ENCODE peak calls at places on chromosome 16, in four cellular contexts. I is activated B cell treated with CpG ODN at 0.5 μM for 24 hours, W is brain microvascular endothelial cell, E is Caco-2. B is an unnamed sample.

GRCh38 chr16:49465661-49466528 is 92.3 kb downstream of the C16orf78 start:
- DNase-seq in I (no peak), W (no peak), E (no peak), B (no peak)

GRCh38 chr16:4506450-4506849 is 30.3 kb downstream of the HMOX2 start:
- DNase-seq in I (peak; percentile 31), W (peak; percentile 67), E (peak; percentile 58), B (no peak)

GRCh38 chr16:17078950-17079631 is 391.7 kb downstream of the XYLT1 start:
- DNase-seq in I (no peak), W (no peak), E (no peak), B (no peak)

GRCh38 chr16:24272379-24272778 is 16.2 kb downstream of the CACNG3 start:
- DNase-seq in I (no peak), W (no peak), E (no peak), B (no peak)

GRCh38 chr16:29994613-29995329 is 646 bp downstream of the HIRIP3 start:
- DNase-seq in I (no peak), W (peak; percentile 30), E (no peak), B (no peak)

GRCh38 chr16:31202402-31203385 is at the start of gene PYCARD:
- DNase-seq in I (peak; percentile 61), W (no peak), E (no peak), B (no peak)

GRCh38 chr16:19578378-19578851 is 22.9 kb downstream of the VPS35L start:
- DNase-seq in I (no peak), W (no peak), E (no peak), B (no peak)

GRCh38 chr16:72938426-72939164 is 109.3 kb downstream of the ZFHX3 start:
- DNase-seq in I (no peak), W (peak; percentile 91), E (no peak), B (peak; percentile 52)

GRCh38 chr16:50631985-50632576 is 49.0 kb downstream of the SNX20 start:
- DNase-seq in I (no peak), W (no peak), E (no peak), B (no peak)
- TF ChIP-seq CTCF in I (no peak), W (no peak), E (no peak), B (no peak)

GRCh38 chr16:10969615-10970014 is 25.3 kb downstream of the CLEC16A start:
- DNase-seq in I (no peak), W (no peak), E (no peak), B (no peak)

GRCh38 chr16:10968509-10968908 is 24.1 kb downstream of the CLEC16A start:
- DNase-seq in I (no peak), W (no peak), E (no peak), B (no peak)

GRCh38 chr16:10967981-10968380 is 23.6 kb downstream of the CLEC16A start:
- DNase-seq in I (no peak), W (no peak), E (no peak), B (no peak)

GRCh38 chr16:10971560-10971961 is 27.2 kb downstream of the CLEC16A start:
- DNase-seq in I (no peak), W (peak; percentile 64), E (peak; percentile 53), B (no peak)

DNA sequence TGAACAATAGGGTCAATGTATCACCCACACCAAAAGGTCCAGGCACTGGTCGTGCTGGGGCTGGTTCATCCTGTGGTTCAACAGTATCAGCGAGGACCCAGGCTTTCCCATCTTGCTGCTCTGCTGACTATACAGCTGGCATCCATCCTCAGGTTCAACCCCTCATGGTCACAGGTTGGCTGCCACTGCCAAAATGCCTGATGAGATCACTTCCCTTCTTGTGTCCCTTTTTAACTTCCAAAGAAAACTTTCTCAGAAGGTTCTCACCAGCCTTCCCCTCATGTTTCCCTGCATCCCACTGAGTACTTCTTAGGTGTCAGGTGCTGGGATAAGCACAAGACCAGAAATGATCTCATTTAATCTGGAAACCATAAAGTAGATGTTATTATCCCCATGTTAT is 25.7 kb downstream of the CLEC16A start:
- DNase-seq in I (no peak), W (no peak), E (no peak), B (no peak)
- TF ChIP-seq CTCF in I (no peak), W (no peak), E (no peak), B (no peak)

GRCh38 chr16:56645311-56645710 is 6.4 kb upstream of the MT1B start:
- DNase-seq in I (no peak), W (no peak), E (no peak), B (no peak)

GRCh38 chr16:56641166-56641565 is 2.7 kb downstream of the MT1A start:
- DNase-seq in I (no peak), W (no peak), E (no peak), B (no peak)

GRCh38 chr16:56645838-56646237 is 5.8 kb upstream of the MT1B start:
- DNase-seq in I (no peak), W (no peak), E (no peak), B (no peak)

GRCh38 chr16:56643833-56644232 is 5.4 kb downstream of the MT1A start:
- DNase-seq in I (no peak), W (no peak), E (no peak), B (no peak)

DNA sequence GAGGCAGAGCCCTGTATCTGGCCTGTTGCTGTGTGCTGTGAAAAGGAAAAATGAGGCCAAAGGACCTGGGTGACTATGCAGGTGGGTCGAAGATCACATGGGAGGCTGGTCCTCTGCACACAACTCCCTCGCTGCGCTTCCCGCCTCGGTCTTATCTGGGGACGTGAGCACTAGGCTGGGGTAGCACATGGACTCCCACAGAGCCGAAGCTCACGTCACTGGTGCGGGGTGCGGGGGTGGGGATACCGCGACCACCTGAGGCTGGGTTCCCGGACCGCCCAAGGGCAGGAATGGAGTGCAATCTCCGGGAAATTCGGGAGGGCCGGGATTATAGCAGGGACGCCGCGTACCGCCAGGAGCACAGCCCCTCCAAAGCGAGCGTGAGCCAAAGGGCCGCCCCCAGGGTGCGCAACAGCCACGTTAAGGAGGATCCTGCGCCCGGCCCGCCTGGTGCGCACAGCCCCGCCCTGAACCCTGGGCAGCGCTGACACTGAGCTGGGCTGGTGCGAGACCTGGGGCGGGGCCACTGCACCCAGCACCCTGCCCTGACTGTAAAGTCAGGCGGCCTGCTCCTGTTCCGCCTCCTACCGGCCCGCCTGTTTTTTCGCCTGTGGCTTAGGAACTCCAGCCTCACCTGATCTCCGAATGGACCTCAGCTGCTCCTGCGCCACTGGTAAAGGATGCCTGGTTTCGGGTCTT is 4.8 kb downstream of the MT1A start:
- DNase-seq in I (peak; percentile 42), W (no peak), E (peak; percentile 54), B (peak; percentile 68)
- TF ChIP-seq CTCF in I (no peak), W (peak; percentile 42), E (peak; percentile 19), B (no peak)

DNA sequence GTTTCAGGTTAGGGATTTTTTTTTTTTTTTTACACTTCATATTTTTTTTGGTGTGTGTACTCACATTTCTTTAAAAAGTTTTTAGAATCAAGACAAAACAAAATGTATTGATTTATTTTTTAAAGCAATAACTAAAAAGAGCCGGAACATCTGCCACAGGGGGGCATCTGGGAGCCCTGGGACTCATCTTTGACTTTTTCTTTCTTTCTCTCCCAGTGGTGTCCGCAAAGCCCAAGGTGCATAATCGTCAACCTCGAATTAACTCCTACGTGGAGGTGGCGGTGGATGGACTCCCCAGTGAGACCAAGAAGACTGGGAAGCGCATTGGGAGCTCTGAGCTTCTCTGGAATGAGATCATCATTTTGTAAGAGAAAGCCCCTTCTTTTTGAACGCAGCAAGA is 36.3 kb downstream of the WWP2 start:
- DNase-seq in I (no peak), W (peak; percentile 28), E (no peak), B (no peak)
- TF ChIP-seq CTCF in I (no peak), W (peak; percentile 72), E (peak; percentile 53), B (no peak)

DNA sequence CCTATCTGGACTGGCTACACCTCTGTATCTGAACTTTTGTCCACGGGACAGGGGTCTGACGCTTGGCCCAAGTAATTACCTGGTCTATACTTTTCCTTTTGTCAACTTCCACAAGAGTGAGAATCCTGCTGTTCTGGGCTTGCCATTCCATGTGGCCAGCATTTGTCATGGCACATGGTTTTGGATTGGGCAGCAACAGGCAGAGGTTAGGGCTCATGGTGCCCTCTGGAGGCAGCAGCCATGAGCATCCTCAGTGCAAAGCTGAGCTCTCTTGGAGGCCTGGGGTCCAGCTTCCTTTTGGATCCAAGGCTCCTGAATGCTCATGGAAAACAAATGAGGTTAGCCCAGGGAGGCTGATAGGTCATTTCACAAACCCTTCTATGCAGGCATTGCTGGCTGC is 7.5 kb upstream of the EDC4 start:
- DNase-seq in I (no peak), W (peak; percentile 18), E (peak; percentile 59), B (no peak)
- TF ChIP-seq CTCF in I (no peak), W (peak; percentile 63), E (peak; percentile 57), B (no peak)

DNA sequence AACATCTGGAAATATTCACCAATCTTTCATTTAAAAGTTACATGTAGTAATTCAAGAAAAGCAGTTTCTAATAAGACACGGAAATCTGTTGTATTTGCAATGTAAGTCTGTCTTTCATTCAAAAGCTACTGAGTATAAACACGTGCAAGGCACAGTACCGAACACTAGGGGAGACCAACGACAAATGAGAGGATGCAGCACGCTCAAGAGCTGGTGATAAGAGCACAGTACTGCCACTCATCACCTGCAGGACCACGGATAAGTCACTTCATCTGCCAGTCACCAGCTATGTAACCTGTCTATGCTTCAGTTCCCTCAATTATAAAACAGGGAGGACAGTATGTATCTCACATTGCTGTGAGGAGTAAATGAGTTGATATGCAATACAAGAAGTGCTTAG is 67.1 kb downstream of the CLEC18A start:
- DNase-seq in I (no peak), W (peak; percentile 34), E (peak; percentile 83), B (no peak)
- TF ChIP-seq CTCF in I (no peak), W (peak; percentile 38), E (peak; percentile 66), B (no peak)

GRCh38 chr16:70508752-70509151 is 14.6 kb downstream of the COG4 start:
- DNase-seq in I (no peak), W (no peak), E (no peak), B (no peak)
- TF ChIP-seq CTCF in I (no peak), W (no peak), E (no peak), B (no peak)

GRCh38 chr16:58127634-58128033 is 1.5 kb downstream of the CFAP20 start:
- DNase-seq in I (no peak), W (no peak), E (no peak), B (no peak)
- TF ChIP-seq CTCF in I (no peak), W (peak; percentile 53), E (no peak), B (no peak)

GRCh38 chr16:89253548-89254287 is 36.2 kb downstream of the ZNF778 start:
- DNase-seq in I (no peak), W (no peak), E (no peak), B (no peak)

GRCh38 chr16:89261691-89262563 is 44.4 kb downstream of the ZNF778 start:
- DNase-seq in I (no peak), W (no peak), E (no peak), B (no peak)

GRCh38 chr16:89256651-89257254 is 39.2 kb downstream of the ZNF778 start:
- DNase-seq in I (peak; percentile 34), W (peak; percentile 16), E (peak; percentile 80), B (no peak)

GRCh38 chr16:89257757-89258465 is 40.4 kb downstream of the ZNF778 start:
- DNase-seq in I (no peak), W (no peak), E (no peak), B (no peak)

GRCh38 chr16:89257281-89257731 is 39.8 kb downstream of the ZNF778 start:
- DNase-seq in I (no peak), W (no peak), E (no peak), B (no peak)
- TF ChIP-seq CTCF in I (no peak), W (no peak), E (no peak), B (no peak)

GRCh38 chr16:83651871-83652270 is 155.9 kb upstream of the HSBP1 start:
- DNase-seq in I (no peak), W (no peak), E (no peak), B (no peak)

GRCh38 chr16:83648347-83648746 is 159.4 kb upstream of the HSBP1 start:
- DNase-seq in I (no peak), W (no peak), E (no peak), B (no peak)

GRCh38 chr16:83653785-83654184 is 154.0 kb upstream of the HSBP1 start:
- DNase-seq in I (no peak), W (peak; percentile 65), E (no peak), B (no peak)

GRCh38 chr16:83652898-83653297 is 154.9 kb upstream of the HSBP1 start:
- DNase-seq in I (no peak), W (no peak), E (no peak), B (no peak)
- TF ChIP-seq CTCF in I (no peak), W (no peak), E (no peak), B (no peak)

B was measured in omental fat pad.